ENCODE peak calls at places on chromosomes 7 and 10, in five cellular contexts. J is upper lobe of right lung, O is keratinocyte, D is DND-41, U is GM23338. L is an unnamed sample.
A peak's percentile ranks its signal among the peaks of the same experiment; 100 is the strongest.

GRCh38 chr10:96683065-96683464 is 37.2 kb downstream of the PIK3AP1 start:
- DNase-seq in D (no peak), J (no peak), O (no peak), U (no peak), L (no peak)

GRCh38 chr7:142508251-142508650 is 241.0 kb upstream of the PRSS1 start:
- DNase-seq in U (no peak), D (peak; percentile 44), O (peak; percentile 66), J (no peak), L (no peak)

GRCh38 chr10:72084094-72084459 is 4.3 kb downstream of the SPOCK2 start:
- DNase-seq in D (no peak), O (no peak), J (no peak), U (no peak), L (peak; percentile 43)

GRCh38 chr7:85516675-85517074 is 329.8 kb upstream of the SEMA3D start:
- DNase-seq in J (no peak), D (no peak), O (no peak), U (no peak), L (no peak)

GRCh38 chr7:44087914-44088838 is 5.8 kb upstream of the POLM start:
- DNase-seq in J (no peak), O (no peak), D (no peak), U (no peak), L (peak; percentile 96)

GRCh38 chr7:75732764-75733630 is 5.7 kb downstream of the HIP1 start:
- DNase-seq in O (no peak), D (no peak), U (no peak), J (no peak), L (peak; percentile 73)

GRCh38 chr10:59971915-59972314 is 65.6 kb upstream of the CCDC6 start:
- DNase-seq in U (no peak), D (no peak), O (no peak), J (no peak), L (no peak)

GRCh38 chr7:101133621-101134398 is 6.9 kb downstream of the SERPINE1 start:
- DNase-seq in D (no peak), U (no peak), J (no peak), O (no peak), L (no peak)

GRCh38 chr10:95655571-95656290 is 780 bp downstream of the ALDH18A1 start:
- DNase-seq in U (peak; percentile 45), O (no peak), J (no peak), D (peak; percentile 43), L (peak; percentile 66)

GRCh38 chr7:129843365-129843898 is 109.3 kb downstream of the UBE2H start:
- DNase-seq in U (peak; percentile 91), O (no peak), D (no peak), J (no peak), L (no peak)

GRCh38 chr7:79893991-79894390 is 240.6 kb upstream of the GNAI1 start:
- DNase-seq in J (no peak), D (no peak), O (no peak), U (no peak), L (no peak)

GRCh38 chr7:95596183-95597135 is at the start of gene PDK4:
- DNase-seq in D (no peak), O (no peak), U (peak; percentile 80), J (peak; percentile 96), L (peak; percentile 99)

GRCh38 chr7:63899691-63900393 is 98.8 kb upstream of the ZNF722 start:
- DNase-seq in U (no peak), J (peak; percentile 87), O (no peak), D (peak; percentile 80), L (peak; percentile 87)

GRCh38 chr7:68288099-68288498 is 1291.5 kb downstream of the TYW1 start:
- DNase-seq in D (no peak), J (no peak), U (no peak), O (no peak), L (no peak)

GRCh38 chr7:1675036-1675671 is 5.1 kb downstream of the ELFN1 start:
- DNase-seq in U (no peak), D (no peak), J (peak; percentile 53), O (no peak), L (peak; percentile 14)

GRCh38 chr7:117383826-117384225 is 43.5 kb downstream of the ASZ1 start:
- DNase-seq in U (peak; percentile 12), O (no peak), J (no peak), D (no peak), L (no peak)

GRCh38 chr10:27660268-27660667 is 85.4 kb downstream of the MKX start:
- DNase-seq in O (no peak), U (no peak), J (no peak), D (no peak), L (no peak)

GRCh38 chr10:43199684-43200537 is 61.7 kb downstream of the CSGALNACT2 start:
- DNase-seq in U (no peak), D (no peak), J (peak; percentile 56), O (no peak), L (peak; percentile 59)

GRCh38 chr7:158028971-158029370 is 558.7 kb downstream of the PTPRN2 start:
- DNase-seq in O (no peak), D (no peak), J (peak; percentile 35), U (no peak), L (peak; percentile 51)

GRCh38 chr10:92695679-92696605 is 6.2 kb downstream of the HHEX start:
- DNase-seq in D (no peak), U (peak; percentile 56), O (no peak), J (no peak), L (no peak)

GRCh38 chr7:147982307-147982706 is 608.3 kb upstream of the C7orf33 start:
- DNase-seq in O (no peak), U (no peak), D (no peak), J (no peak), L (no peak)

GRCh38 chr10:101564490-101564991 is 23.5 kb downstream of the POLL start:
- DNase-seq in U (no peak), J (peak; percentile 56), O (no peak), D (peak; percentile 1), L (peak; percentile 41)

GRCh38 chr10:77801474-77802238 is 124.9 kb downstream of the DLG5 start:
- DNase-seq in D (no peak), O (no peak), J (no peak), U (no peak), L (no peak)

GRCh38 chr10:126170367-126170766 is 217.9 kb downstream of the ADAM12 start:
- DNase-seq in U (no peak), J (no peak), O (no peak), D (no peak), L (no peak)

GRCh38 chr7:141251180-141251579 is 177.3 kb downstream of the TMEM178B start:
- DNase-seq in O (no peak), D (no peak), U (no peak), J (no peak), L (no peak)

GRCh38 chr10:31536297-31536696 is 217.3 kb downstream of the ZEB1 start:
- DNase-seq in J (no peak), O (no peak), D (no peak), U (no peak), L (no peak)

GRCh38 chr7:116741625-116742316 is 69.8 kb downstream of the MET start:
- DNase-seq in U (no peak), O (no peak), J (no peak), D (no peak), L (no peak)

GRCh38 chr10:29537799-29538198 is 97.0 kb downstream of the SVIL start:
- DNase-seq in J (no peak), D (no peak), U (no peak), O (no peak), L (no peak)

GRCh38 chr10:29535012-29535777 is 99.6 kb downstream of the SVIL start:
- DNase-seq in O (no peak), D (no peak), J (peak; percentile 69), U (peak; percentile 77), L (no peak)

GRCh38 chr10:29534590-29534989 is 100.2 kb downstream of the SVIL start:
- DNase-seq in O (no peak), J (no peak), D (no peak), U (no peak), L (no peak)

GRCh38 chr10:29533696-29534285 is 101.0 kb downstream of the SVIL start:
- DNase-seq in U (no peak), D (no peak), J (no peak), O (no peak), L (no peak)

GRCh38 chr10:29535778-29536459 is 98.9 kb downstream of the SVIL start:
- DNase-seq in U (no peak), D (no peak), J (peak; percentile 72), O (no peak), L (no peak)
- H3K27ac ChIP-seq in U (no peak overlapping the region), D (no peak overlapping the region), J (peak overlapping the region; percentile 53), O (no peak overlapping the region), L (peak overlapping the region; percentile 68)

GRCh38 chr7:45923290-45923689 is 2.2 kb upstream of the IGFBP3 start:
- DNase-seq in O (no peak), D (peak; percentile 49), J (peak; percentile 84), U (peak; percentile 85), L (peak; percentile 74)

GRCh38 chr7:45922810-45923209 is 1.7 kb upstream of the IGFBP3 start:
- DNase-seq in O (no peak), J (no peak), D (no peak), U (no peak), L (no peak)

GRCh38 chr7:45923818-45924217 is 2.7 kb upstream of the IGFBP3 start:
- DNase-seq in D (no peak), J (no peak), O (no peak), U (no peak), L (no peak)

GRCh38 chr7:45921699-45922519 is 837 bp upstream of the IGFBP3 start:
- DNase-seq in U (peak; percentile 85), O (no peak), J (no peak), D (no peak), L (peak; percentile 85)

GRCh38 chr7:45924283-45924682 is 3.2 kb upstream of the IGFBP3 start:
- DNase-seq in D (no peak), O (peak; percentile 40), J (no peak), U (no peak), L (no peak)
- H3K4me1 ChIP-seq in D (no peaks in the 10 kb centered on the region), O (peaks cover 28% of the 10 kb centered on the region), J (peaks cover 15% of the 10 kb centered on the region), U (peaks cover 35% of the 10 kb centered on the region), L (peaks cover 34% of the 10 kb centered on the region)

DNA sequence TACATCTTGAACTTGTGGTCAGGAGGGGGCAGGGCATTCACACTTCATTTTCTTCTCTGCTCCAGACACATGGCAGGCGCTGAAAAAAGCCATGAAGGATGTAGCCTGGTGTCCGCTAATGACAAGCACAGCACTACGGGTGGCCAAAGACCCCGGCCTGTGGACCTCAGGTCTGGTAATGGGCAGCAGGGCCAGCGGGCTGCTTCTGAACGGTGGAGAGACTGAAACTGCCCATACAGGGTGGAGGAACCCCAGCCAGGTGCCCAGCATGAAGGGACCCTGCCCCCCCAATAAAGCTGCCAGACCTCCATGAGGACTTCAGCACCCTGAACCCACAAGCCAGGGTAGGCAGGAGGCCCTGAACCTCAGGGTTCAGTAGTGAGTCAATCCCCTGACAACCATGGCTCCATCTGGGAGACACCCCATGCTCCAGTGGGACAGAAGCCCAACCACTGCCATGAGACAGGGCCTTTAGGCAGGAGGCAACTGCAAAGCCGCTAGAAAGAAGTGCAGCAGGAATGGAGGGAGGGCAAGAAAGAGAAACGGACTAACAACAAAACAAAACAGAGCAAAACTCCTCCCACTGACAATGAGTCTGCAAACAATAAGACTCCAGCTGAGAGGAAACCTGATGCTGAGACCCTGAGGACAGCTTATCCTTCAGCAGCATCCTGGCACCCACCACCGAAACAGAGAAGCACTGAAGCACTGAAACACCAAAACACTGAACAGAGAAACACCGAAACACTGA is 140.2 kb upstream of the PPP2R2D start:
- DNase-seq in J (no peak), D (no peak), O (no peak), U (peak; percentile 51), L (no peak)
- H3K27ac ChIP-seq in J (no peak overlapping the region), D (no peak overlapping the region), O (no peak overlapping the region), U (no peak overlapping the region), L (no peak overlapping the region)

DNA sequence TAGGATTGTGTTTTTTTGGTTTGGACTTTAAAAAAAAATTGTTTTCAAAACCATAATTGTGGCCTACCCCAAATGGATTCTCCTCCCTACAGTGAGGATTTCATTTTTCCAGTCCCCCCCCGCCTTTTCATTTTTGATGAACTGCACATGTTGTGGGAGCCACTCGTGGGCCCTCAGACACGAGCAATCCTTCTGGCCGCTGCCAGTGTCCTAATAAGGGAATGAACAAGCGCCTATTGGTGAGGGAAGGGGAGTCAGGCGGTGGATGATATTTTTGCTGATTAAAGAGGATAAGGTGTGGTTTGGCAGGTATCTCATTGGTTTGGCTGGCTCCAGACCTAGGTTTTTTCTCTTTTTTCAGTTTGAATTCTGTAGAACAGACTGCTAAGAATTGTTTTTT is 78.7 kb upstream of the AGBL3 start:
- DNase-seq in O (no peak), U (no peak), D (no peak), J (no peak), L (no peak)
- H3K4me1 ChIP-seq in O (peaks cover 24% of the 10 kb centered on the region), U (peaks cover 8% of the 10 kb centered on the region), D (no peaks in the 10 kb centered on the region), J (no peaks in the 10 kb centered on the region), L (peaks cover 83% of the 10 kb centered on the region)

L was measured in tibial artery.